ENCODE peak calls at places on chromosomes 4 and X, in eight cellular contexts. U, D, C, L, A, Q, G and X are unnamed samples.

GRCh38 chrX:31228909-31229308 is 157.1 kb upstream of the FTHL17 start:
- DNase-seq in Q (no peak), C (no peak), D (no peak), A (no peak), L (no peak), U (no peak), G (no peak), X (peak)

GRCh38 chr4:17817027-17817426 is 6.2 kb downstream of the NCAPG start:
- DNase-seq in A (no peak), D (no peak), C (no peak), G (no peak), L (no peak), U (peak), Q (peak), X (peak)

GRCh38 chr4:84647307-84647884 is 64.5 kb downstream of the CDS1 start:
- DNase-seq in L (no peak), Q (no peak), U (peak), D (peak), G (no peak), A (no peak), C (no peak), X (no peak)

GRCh38 chr4:153852501-153852900 is 63.6 kb upstream of the SFRP2 start:
- DNase-seq in C (no peak), A (no peak), Q (no peak), G (no peak), D (no peak), U (no peak), L (no peak), X (no peak)

GRCh38 chr4:127660486-127660885 is 27.7 kb downstream of the INTU start:
- DNase-seq in L (no peak), G (no peak), A (no peak), D (no peak), U (no peak), Q (no peak), C (no peak), X (no peak)

GRCh38 chr4:102564399-102564921 is 63.3 kb downstream of the NFKB1 start:
- DNase-seq in D (no peak), Q (no peak), A (no peak), C (no peak), G (no peak), U (no peak), L (no peak), X (peak)

GRCh38 chr4:121479801-121480200 is 99.0 kb upstream of the QRFPR start:
- DNase-seq in Q (no peak), U (no peak), D (no peak), L (no peak), G (no peak), A (no peak), C (no peak), X (no peak)

GRCh38 chr4:105306158-105306781 is 159.6 kb downstream of the TET2 start:
- DNase-seq in G (no peak), U (no peak), C (no peak), L (no peak), A (no peak), Q (no peak), D (no peak), X (peak)

GRCh38 chrX:24245201-24245600 is 68.7 kb downstream of the SUPT20HL2 start:
- DNase-seq in G (no peak), A (no peak), U (no peak), Q (no peak), L (no peak), D (no peak), C (no peak), X (no peak)

GRCh38 chr4:1055721-1056590 is 44.5 kb downstream of the FGFRL1 start:
- DNase-seq in C (peak), G (peak), A (no peak), U (peak), Q (no peak), D (no peak), L (peak), X (peak)

GRCh38 chrX:106897259-106897658 is 5.9 kb downstream of the RIPPLY1 start:
- DNase-seq in D (no peak), Q (peak), G (no peak), A (no peak), C (no peak), L (no peak), U (no peak), X (no peak)

GRCh38 chr4:100848865-100849264 is 331.0 kb upstream of the EMCN start:
- DNase-seq in G (no peak), A (no peak), U (peak), D (no peak), L (no peak), Q (no peak), C (no peak), X (no peak)

GRCh38 chr4:184408711-184409081 is 65.7 kb downstream of the IRF2 start:
- DNase-seq in G (no peak), D (no peak), U (no peak), C (no peak), Q (no peak), L (no peak), A (no peak), X (no peak)

GRCh38 chr4:112526061-112526460 is 10.1 kb upstream of the NEUROG2 start:
- DNase-seq in Q (no peak), A (no peak), D (no peak), C (no peak), U (no peak), G (no peak), L (no peak), X (no peak)

GRCh38 chrX:9805956-9806355 is 19.7 kb downstream of the SHROOM2 start:
- DNase-seq in C (no peak), A (no peak), U (no peak), G (no peak), L (no peak), Q (no peak), D (no peak), X (no peak)

GRCh38 chr4:119733431-119733830 is 104.8 kb upstream of the PDE5A start:
- DNase-seq in D (no peak), A (no peak), L (no peak), C (no peak), Q (no peak), G (no peak), U (no peak), X (no peak)

GRCh38 chrX:11446331-11446730 is 153.1 kb downstream of the AMELX start:
- DNase-seq in C (no peak), U (no peak), L (no peak), Q (no peak), A (no peak), D (no peak), G (no peak), X (no peak)

GRCh38 chr4:186948361-186949291 is 225.0 kb upstream of the FAT1 start:
- DNase-seq in D (no peak), Q (no peak), U (peak), G (no peak), A (no peak), C (no peak), L (no peak), X (no peak)
- TF ChIP-seq CTCF in D (no peak), Q (peak), U (peak), G (no peak), A (no peak), C (peak), L (no peak), X (no peak)

DNA sequence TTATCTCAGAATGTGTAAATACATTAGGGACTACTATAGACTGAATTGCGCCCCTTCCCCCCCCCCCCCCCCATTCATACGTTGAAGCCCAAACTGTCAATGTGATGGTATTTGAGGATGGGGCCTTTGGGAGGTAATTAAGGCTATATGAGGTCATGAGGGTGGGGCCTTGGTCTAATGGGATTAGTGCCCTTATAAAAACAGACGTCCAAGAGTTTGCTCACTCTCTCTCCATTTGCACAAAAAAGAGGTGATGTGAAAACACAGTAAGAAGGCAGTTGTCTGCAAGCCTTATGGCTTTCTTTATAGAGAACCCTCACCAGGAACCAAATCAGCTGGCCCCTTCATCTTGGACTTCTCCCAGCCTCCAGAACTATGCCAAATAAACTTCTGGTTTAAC is 15.3 kb downstream of the SPACA5 start:
- DNase-seq in G (no peak), D (no peak), Q (no peak), A (no peak), C (no peak), U (no peak), L (no peak), X (no peak)
- H3K4me3 ChIP-seq in G (peak), D (no peak), Q (no peak), A (no peak), C (no peak), U (peak), L (no peak), X (no peak)

GRCh38 chrX:151386838-151387459 is 10.1 kb upstream of the VMA21 start:
- DNase-seq in D (no peak), Q (no peak), U (no peak), C (no peak), G (no peak), A (no peak), L (no peak), X (no peak)

DNA sequence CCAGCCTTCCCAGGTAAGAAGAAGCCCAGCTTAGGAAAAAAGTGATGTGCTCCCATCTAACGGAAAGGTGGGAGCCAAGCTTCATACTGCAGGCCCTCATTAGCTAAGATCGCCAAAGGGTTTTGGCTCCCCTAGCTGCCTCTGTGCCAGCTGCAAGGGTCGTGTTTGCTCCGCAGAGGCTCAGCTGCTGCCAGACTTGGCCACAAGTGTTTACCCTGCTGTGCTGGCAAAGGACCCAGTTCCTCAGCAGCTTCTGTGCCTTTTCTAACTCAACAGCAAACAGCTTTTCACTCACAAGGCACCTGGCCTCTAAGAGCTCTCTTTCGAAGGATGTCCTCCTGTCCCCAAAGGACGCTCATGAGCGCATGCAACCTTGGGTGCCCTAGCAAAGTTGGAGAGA is 12.2 kb upstream of the VMA21 start:
- DNase-seq in A (no peak), D (no peak), Q (no peak), C (no peak), U (peak), L (no peak), G (no peak), X (no peak)
- TF ChIP-seq CTCF in A (no peak), D (no peak), Q (no peak), C (no peak), U (no peak), L (no peak), G (no peak), X (no peak)

DNA sequence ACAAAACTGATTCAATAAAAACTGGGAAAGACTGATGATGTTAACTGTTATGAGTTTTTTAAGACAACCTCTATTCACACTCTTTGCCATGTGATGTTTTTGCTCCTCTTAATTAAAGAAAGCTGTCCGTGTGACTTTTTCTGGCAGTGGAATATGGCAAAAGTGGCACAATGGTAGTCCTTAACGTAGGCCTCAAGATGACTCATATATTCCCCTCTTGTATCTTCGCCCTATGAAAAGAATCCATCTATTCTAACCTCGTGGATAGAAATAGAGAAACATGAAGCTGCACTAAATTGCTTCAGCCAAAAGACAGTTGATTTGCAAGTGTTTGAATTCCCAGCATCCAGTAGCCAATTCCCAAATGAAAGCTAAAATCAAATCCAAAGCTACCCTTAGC is 603.8 kb upstream of the PCDH7 start:
- DNase-seq in G (no peak), D (no peak), L (no peak), Q (no peak), A (no peak), C (no peak), U (no peak), X (no peak)
- H3K4me3 ChIP-seq in G (no peak), D (no peak), L (no peak), Q (no peak), A (no peak), C (no peak), U (no peak), X (no peak)

GRCh38 chr4:19944806-19945205 is 306.9 kb upstream of the SLIT2 start:
- DNase-seq in A (no peak), L (no peak), C (no peak), U (peak), Q (no peak), G (no peak), D (no peak), X (no peak)

GRCh38 chr4:19944251-19944650 is 307.5 kb upstream of the SLIT2 start:
- DNase-seq in Q (no peak), U (no peak), D (no peak), C (no peak), G (no peak), L (no peak), A (no peak), X (no peak)

GRCh38 chr4:19947349-19947748 is 304.4 kb upstream of the SLIT2 start:
- DNase-seq in Q (no peak), G (no peak), L (no peak), U (no peak), A (no peak), C (no peak), D (no peak), X (no peak)

GRCh38 chr4:19945979-19946380 is 305.7 kb upstream of the SLIT2 start:
- DNase-seq in A (no peak), Q (peak), D (no peak), L (no peak), C (peak), U (no peak), G (no peak), X (no peak)

DNA sequence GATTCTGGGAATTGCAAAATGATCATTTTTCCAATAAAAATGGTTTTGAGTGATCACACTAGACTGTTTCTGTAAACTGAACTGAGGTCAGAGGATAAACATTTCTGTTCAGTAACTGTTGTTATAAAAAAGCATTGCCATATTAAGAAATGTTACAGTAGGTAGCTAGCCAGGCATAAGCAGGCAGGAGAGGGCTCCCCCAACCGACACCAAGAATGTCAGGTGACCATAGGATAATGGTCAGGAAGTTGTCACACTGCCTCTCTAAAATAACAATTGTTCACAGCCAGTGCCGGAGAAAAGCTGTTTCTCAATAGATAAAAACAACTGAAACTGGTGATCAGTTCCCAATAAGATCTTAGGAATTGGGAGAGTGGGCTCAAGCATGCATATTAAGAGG is 306.2 kb upstream of the SLIT2 start:
- DNase-seq in Q (peak), U (no peak), L (no peak), G (no peak), A (no peak), D (no peak), C (no peak), X (no peak)
- TF ChIP-seq CTCF in Q (no peak), U (no peak), L (no peak), G (no peak), A (no peak), D (no peak), C (no peak), X (no peak)

GRCh38 chr4:10019521-10020051 is 1.7 kb downstream of the SLC2A9 start:
- DNase-seq in L (no peak), D (no peak), G (no peak), Q (no peak), U (no peak), C (no peak), A (no peak), X (no peak)
- H3K4me3 ChIP-seq in L (peak), D (peak), G (peak), Q (peak), U (peak), C (peak), A (peak), X (peak)

GRCh38 chr4:108607426-108607825 is 12.9 kb upstream of the RPL34 start:
- DNase-seq in L (no peak), G (no peak), A (no peak), D (no peak), C (no peak), U (no peak), Q (no peak), X (no peak)

DNA sequence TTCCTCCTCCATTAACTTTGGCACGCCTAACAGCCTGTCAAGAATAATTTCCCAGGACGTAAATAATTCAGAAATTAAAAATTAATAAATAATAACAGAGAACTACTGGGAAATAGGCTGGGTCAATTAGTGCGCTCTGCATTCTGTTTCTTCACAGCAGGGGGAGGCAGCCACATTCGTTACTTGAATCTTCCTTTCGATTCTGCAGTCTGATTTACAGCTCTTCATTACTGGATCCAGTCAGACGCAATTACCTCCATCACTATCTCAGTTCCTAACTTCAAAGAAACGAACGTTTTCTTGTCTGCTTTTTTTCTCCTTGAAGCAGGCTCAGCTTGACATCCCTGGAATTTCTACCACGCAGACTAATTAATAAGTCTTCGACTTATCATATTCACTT is 9.0 kb upstream of the RPL34 start:
- DNase-seq in C (no peak), A (no peak), Q (no peak), G (no peak), L (no peak), U (no peak), D (no peak), X (no peak)
- TF ChIP-seq CTCF in C (no peak), A (no peak), Q (peak), G (no peak), L (no peak), U (peak), D (no peak), X (no peak)